ENCODE peak calls at places on chromosomes 5 and 9, in four cellular contexts. One of them, this sample, is unnamed.
A peak's percentile ranks its signal among the peaks of the same experiment; 100 is the strongest.

GRCh38 chr9:91541744-91542143 is 118.1 kb upstream of the NFIL3 start:
- DNase-seq in H9: no peak
- DNase-seq in cardiac fibroblast: no peak
- DNase-seq in stimulated activated CD4-positive, alpha-beta T cell treated with anti-CD3 and anti-CD28 coated beads, Interleukin-4, amount 100 ng/mL, for 1 hour: no peak
- DNase-seq in this sample: no peak

GRCh38 chr5:160508780-160509361 is 87.2 kb downstream of the PTTG1 start:
- DNase-seq in H9: peak; percentile 70
- DNase-seq in stimulated activated CD4-positive, alpha-beta T cell treated with anti-CD3 and anti-CD28 coated beads, Interleukin-4, amount 100 ng/mL, for 1 hour: peak; percentile 33
- DNase-seq in cardiac fibroblast: peak; percentile 89
- DNase-seq in this sample: peak; percentile 64

GRCh38 chr9:120714846-120715231 is 569 bp upstream of the MEGF9 start:
- DNase-seq in H9: no peak
- DNase-seq in cardiac fibroblast: no peak
- DNase-seq in stimulated activated CD4-positive, alpha-beta T cell treated with anti-CD3 and anti-CD28 coated beads, Interleukin-4, amount 100 ng/mL, for 1 hour: no peak
- DNase-seq in this sample: peak; percentile 27

GRCh38 chr9:135909371-135909770 is 2.0 kb upstream of the CAMSAP1 start:
- DNase-seq in stimulated activated CD4-positive, alpha-beta T cell treated with anti-CD3 and anti-CD28 coated beads, Interleukin-4, amount 100 ng/mL, for 1 hour: no peak
- DNase-seq in cardiac fibroblast: no peak
- DNase-seq in H9: no peak
- DNase-seq in this sample: no peak

GRCh38 chr5:8123559-8123958 is 254.6 kb downstream of the MTRR start:
- DNase-seq in cardiac fibroblast: no peak
- DNase-seq in H9: no peak
- DNase-seq in stimulated activated CD4-positive, alpha-beta T cell treated with anti-CD3 and anti-CD28 coated beads, Interleukin-4, amount 100 ng/mL, for 1 hour: no peak
- DNase-seq in this sample: no peak

GRCh38 chr5:90802695-90803317 is 244.2 kb downstream of the ADGRV1 start:
- DNase-seq in H9: peak; percentile 58
- DNase-seq in stimulated activated CD4-positive, alpha-beta T cell treated with anti-CD3 and anti-CD28 coated beads, Interleukin-4, amount 100 ng/mL, for 1 hour: no peak
- DNase-seq in cardiac fibroblast: peak; percentile 41
- DNase-seq in this sample: peak; percentile 38

GRCh38 chr5:112012112-112012511 is 255.1 kb upstream of the NREP start:
- DNase-seq in cardiac fibroblast: peak; percentile 72
- DNase-seq in stimulated activated CD4-positive, alpha-beta T cell treated with anti-CD3 and anti-CD28 coated beads, Interleukin-4, amount 100 ng/mL, for 1 hour: no peak
- DNase-seq in H9: no peak
- DNase-seq in this sample: no peak

GRCh38 chr5:175863316-175863715 is 8.1 kb upstream of the CPLX2 start:
- DNase-seq in stimulated activated CD4-positive, alpha-beta T cell treated with anti-CD3 and anti-CD28 coated beads, Interleukin-4, amount 100 ng/mL, for 1 hour: no peak
- DNase-seq in cardiac fibroblast: no peak
- DNase-seq in H9: no peak
- DNase-seq in this sample: no peak

GRCh38 chr9:131098391-131099087 is 2.2 kb downstream of the AIF1L start:
- DNase-seq in stimulated activated CD4-positive, alpha-beta T cell treated with anti-CD3 and anti-CD28 coated beads, Interleukin-4, amount 100 ng/mL, for 1 hour: no peak
- DNase-seq in cardiac fibroblast: no peak
- DNase-seq in H9: no peak
- DNase-seq in this sample: peak; percentile 31

GRCh38 chr9:7481570-7481969 is 318.0 kb downstream of the DMAC1 start:
- DNase-seq in cardiac fibroblast: no peak
- DNase-seq in stimulated activated CD4-positive, alpha-beta T cell treated with anti-CD3 and anti-CD28 coated beads, Interleukin-4, amount 100 ng/mL, for 1 hour: no peak
- DNase-seq in H9: no peak
- DNase-seq in this sample: no peak

GRCh38 chr5:127031147-127031862 is 947 bp upstream of the MARCHF3 start:
- DNase-seq in H9: peak; percentile 47
- DNase-seq in stimulated activated CD4-positive, alpha-beta T cell treated with anti-CD3 and anti-CD28 coated beads, Interleukin-4, amount 100 ng/mL, for 1 hour: peak; percentile 2
- DNase-seq in cardiac fibroblast: no peak
- DNase-seq in this sample: peak; percentile 31

GRCh38 chr5:170552486-170553122 is 48.8 kb downstream of the KCNIP1 start:
- DNase-seq in H9: peak; percentile 66
- DNase-seq in cardiac fibroblast: peak; percentile 90
- DNase-seq in stimulated activated CD4-positive, alpha-beta T cell treated with anti-CD3 and anti-CD28 coated beads, Interleukin-4, amount 100 ng/mL, for 1 hour: no peak
- DNase-seq in this sample: peak; percentile 50

GRCh38 chr5:171270136-171270535 is 38.9 kb upstream of the TLX3 start:
- DNase-seq in cardiac fibroblast: no peak
- DNase-seq in H9: no peak
- DNase-seq in stimulated activated CD4-positive, alpha-beta T cell treated with anti-CD3 and anti-CD28 coated beads, Interleukin-4, amount 100 ng/mL, for 1 hour: no peak
- DNase-seq in this sample: no peak

GRCh38 chr5:32785639-32786216 is 74.6 kb downstream of the NPR3 start:
- DNase-seq in H9: no peak
- DNase-seq in cardiac fibroblast: peak; percentile 75
- DNase-seq in stimulated activated CD4-positive, alpha-beta T cell treated with anti-CD3 and anti-CD28 coated beads, Interleukin-4, amount 100 ng/mL, for 1 hour: no peak
- DNase-seq in this sample: no peak

GRCh38 chr5:38847549-38848341 is 1.9 kb downstream of the OSMR start:
- DNase-seq in H9: no peak
- DNase-seq in cardiac fibroblast: peak; percentile 54
- DNase-seq in stimulated activated CD4-positive, alpha-beta T cell treated with anti-CD3 and anti-CD28 coated beads, Interleukin-4, amount 100 ng/mL, for 1 hour: no peak
- DNase-seq in this sample: no peak

GRCh38 chr5:177296581-177296980 is 6.9 kb downstream of the RAB24 start:
- DNase-seq in H9: no peak
- DNase-seq in stimulated activated CD4-positive, alpha-beta T cell treated with anti-CD3 and anti-CD28 coated beads, Interleukin-4, amount 100 ng/mL, for 1 hour: no peak
- DNase-seq in cardiac fibroblast: no peak
- DNase-seq in this sample: no peak

This sample was measured in nephron progenitor cell.